ENCODE peak calls at places on chromosomes 13 and 19, in eight cellular contexts. W is HT1080; X is M059J; P is T-helper 1 cell; Z is lower leg skin; R is substantia nigra; H is mucosa of descending colon; I is activated T-cell treated with anti-CD3 and anti-CD28 coated beads, Interleukin-2, amount 50 U/mL, for 48 hours. B is an unnamed sample.

GRCh38 chr13:102018716-102019115 is 383.1 kb downstream of the FGF14 start:
- DNase-seq in I (no peak), X (no peak), W (no peak), R (no peak), Z (no peak), H (no peak), P (no peak), B (no peak)

GRCh38 chr19:45253396-45254027 is 2.4 kb downstream of the MARK4 start:
- DNase-seq in X (peak), Z (no peak), P (no peak), R (no peak), I (peak), H (no peak), W (no peak), B (no peak)

GRCh38 chr19:51572908-51573307 is 1.8 kb downstream of the ZNF175 start:
- DNase-seq in P (no peak), H (no peak), I (no peak), R (no peak), Z (no peak), X (peak), W (peak), B (no peak)

GRCh38 chr13:99278843-99279242 is 20.7 kb upstream of the GPR18 start:
- DNase-seq in H (no peak), X (no peak), I (no peak), Z (no peak), R (no peak), P (no peak), W (no peak), B (no peak)

GRCh38 chr13:52405767-52406494 is at the start of gene THSD1:
- DNase-seq in X (peak), H (peak), W (peak), I (peak), Z (peak), R (no peak), P (peak), B (peak)

GRCh38 chr19:33456076-33456844 is 65.3 kb downstream of the PEPD start:
- DNase-seq in P (no peak), Z (no peak), I (no peak), H (no peak), W (no peak), X (no peak), R (no peak), B (no peak)

GRCh38 chr13:44180876-44181536 is 192.6 kb upstream of the SERP2 start:
- DNase-seq in X (no peak), Z (no peak), W (no peak), R (no peak), H (no peak), P (no peak), I (no peak), B (no peak)

GRCh38 chr13:85969331-85969730 is 170.1 kb upstream of the SLITRK6 start:
- DNase-seq in Z (no peak), P (no peak), X (no peak), I (no peak), H (no peak), R (no peak), W (no peak), B (no peak)

GRCh38 chr13:104809483-104809882 is 1726.0 kb downstream of the EFNB2 start:
- DNase-seq in I (no peak), R (no peak), P (no peak), W (peak), H (no peak), Z (no peak), X (peak), B (no peak)

GRCh38 chr19:7979011-7979410 is 26.4 kb downstream of the ELAVL1 start:
- DNase-seq in W (no peak), X (no peak), I (no peak), Z (no peak), P (no peak), H (no peak), R (no peak), B (no peak)

GRCh38 chr13:69857188-69857821 is 250.3 kb upstream of the ATXN8OS start:
- DNase-seq in R (no peak), I (no peak), P (no peak), W (peak), H (no peak), X (peak), Z (no peak), B (no peak)

GRCh38 chr19:28472843-28473242 is 740.1 kb downstream of the UQCRFS1 start:
- DNase-seq in Z (peak), R (no peak), H (peak), X (no peak), P (no peak), I (no peak), W (peak), B (no peak)

GRCh38 chr13:111115841-111116500 is 861 bp downstream of the ARHGEF7 start:
- DNase-seq in X (peak), I (no peak), R (no peak), W (no peak), Z (peak), P (no peak), H (peak), B (no peak)

GRCh38 chr19:39499082-39499642 is 415 bp downstream of the DLL3 start:
- DNase-seq in H (no peak), R (no peak), Z (no peak), I (no peak), P (no peak), X (no peak), W (no peak), B (no peak)

GRCh38 chr13:108276060-108276459 is 6.5 kb downstream of the TNFSF13B start:
- DNase-seq in R (no peak), W (no peak), H (no peak), Z (no peak), P (no peak), X (no peak), I (no peak), B (no peak)

GRCh38 chr13:109159650-109160309 is 530.4 kb downstream of the MYO16 start:
- DNase-seq in R (no peak), W (no peak), Z (no peak), X (no peak), I (no peak), H (no peak), P (no peak), B (no peak)

GRCh38 chr13:33164331-33164730 is 121.2 kb downstream of the STARD13 start:
- DNase-seq in W (no peak), P (no peak), H (no peak), R (no peak), I (no peak), Z (no peak), X (peak), B (no peak)

GRCh38 chr13:54593504-54593903 is 1564.9 kb downstream of the OLFM4 start:
- DNase-seq in Z (no peak), H (no peak), P (no peak), I (no peak), X (no peak), W (no peak), R (no peak), B (no peak)

GRCh38 chr19:17424743-17425365 is 5.0 kb downstream of the MVB12A start:
- DNase-seq in R (no peak), W (no peak), I (peak), P (no peak), X (no peak), H (peak), Z (no peak), B (no peak)

GRCh38 chr13:107370036-107370785 is 802.3 kb upstream of the ARGLU1 start:
- DNase-seq in W (peak), H (no peak), Z (no peak), X (peak), I (no peak), R (no peak), P (no peak), B (no peak)

GRCh38 chr19:38691938-38692457 is 44.5 kb downstream of the ACTN4 start:
- DNase-seq in H (no peak), X (peak), Z (no peak), R (no peak), W (peak), I (no peak), P (no peak), B (no peak)

GRCh38 chr19:16328824-16329482 is 4.3 kb downstream of the KLF2 start:
- DNase-seq in R (no peak), I (no peak), P (peak), H (no peak), X (peak), Z (no peak), W (peak), B (no peak)